ENCODE peak calls at places on chromosomes 7 and 10, in eight cellular contexts. H, I, N, L, V, U, M and P are unnamed samples. For H3K4me1, the result is how much of the 10 kb centered on the place peaks cover.

GRCh38 chr10:131196176-131196885 is 115.2 kb downstream of the TCERG1L start:
- DNase-seq in H (no peak), I (no peak), N (no peak), L (no peak), V (no peak), U (no peak), M (no peak), P (no peak)

GRCh38 chr7:139702313-139702731 is 75.5 kb downstream of the HIPK2 start:
- DNase-seq in H (no peak), I (no peak), N (no peak), L (no peak), V (no peak), U (no peak), M (no peak), P (no peak)

GRCh38 chr10:100065084-100065660 is 16.5 kb downstream of the CPN1 start:
- DNase-seq in H (no peak), I (no peak), N (no peak), L (no peak), V (no peak), U (no peak), M (no peak), P (no peak)

GRCh38 chr10:48568546-48568945 is 36.3 kb downstream of the ARHGAP22 start:
- DNase-seq in H (no peak), I (no peak), N (no peak), L (no peak), V (no peak), U (no peak), M (no peak), P (no peak)

GRCh38 chr10:74332398-74332797 is 181.4 kb downstream of the ADK start:
- DNase-seq in H (no peak), I (no peak), N (no peak), L (no peak), V (no peak), U (peak), M (no peak), P (no peak)

GRCh38 chr10:124048371-124049290 is 44.8 kb downstream of the CHST15 start:
- DNase-seq in H (no peak), I (no peak), N (no peak), L (no peak), V (peak), U (no peak), M (no peak), P (no peak)

GRCh38 chr10:102505462-102506115 is 1.8 kb downstream of the SUFU start:
- DNase-seq in H (no peak), I (no peak), N (no peak), L (no peak), V (no peak), U (no peak), M (no peak), P (no peak)

GRCh38 chr7:124783271-124783670 is 17.7 kb upstream of the GPR37 start:
- DNase-seq in H (no peak), I (no peak), N (no peak), L (no peak), V (no peak), U (no peak), M (no peak), P (no peak)

GRCh38 chr10:3806603-3807002 is 21.6 kb upstream of the KLF6 start:
- DNase-seq in H (no peak), I (no peak), N (peak), L (no peak), V (no peak), U (peak), M (peak), P (no peak)

GRCh38 chr10:98326621-98327027 is 58.6 kb upstream of the LOXL4 start:
- DNase-seq in H (no peak), I (no peak), N (no peak), L (no peak), V (no peak), U (no peak), M (no peak), P (no peak)

GRCh38 chr7:38339953-38340819 is 66.8 kb upstream of the TARP start:
- DNase-seq in H (no peak), I (no peak), N (no peak), L (no peak), V (no peak), U (no peak), M (no peak), P (no peak)
- H3K4me1 ChIP-seq in H (under half), I (under half), N (under half), L (under half), V (under half), U (under half), M (under half), P (under half)

GRCh38 chr10:22700489-22700888 is 13.9 kb downstream of the PIP4K2A start:
- DNase-seq in H (no peak), I (no peak), N (no peak), L (no peak), V (no peak), U (no peak), M (no peak), P (no peak)
- H3K27ac ChIP-seq in H (no peak), I (no peak), N (no peak), L (peak), V (no peak), U (no peak), M (no peak), P (no peak)

GRCh38 chr10:22003964-22004281 is 393 bp upstream of the DNAJC1 start:
- DNase-seq in H (no peak), I (no peak), N (no peak), L (no peak), V (no peak), U (no peak), M (no peak), P (no peak)
- H3K4me3 ChIP-seq in H (peak), I (peak), N (peak), L (peak), V (peak), U (peak), M (peak), P (peak)

DNA sequence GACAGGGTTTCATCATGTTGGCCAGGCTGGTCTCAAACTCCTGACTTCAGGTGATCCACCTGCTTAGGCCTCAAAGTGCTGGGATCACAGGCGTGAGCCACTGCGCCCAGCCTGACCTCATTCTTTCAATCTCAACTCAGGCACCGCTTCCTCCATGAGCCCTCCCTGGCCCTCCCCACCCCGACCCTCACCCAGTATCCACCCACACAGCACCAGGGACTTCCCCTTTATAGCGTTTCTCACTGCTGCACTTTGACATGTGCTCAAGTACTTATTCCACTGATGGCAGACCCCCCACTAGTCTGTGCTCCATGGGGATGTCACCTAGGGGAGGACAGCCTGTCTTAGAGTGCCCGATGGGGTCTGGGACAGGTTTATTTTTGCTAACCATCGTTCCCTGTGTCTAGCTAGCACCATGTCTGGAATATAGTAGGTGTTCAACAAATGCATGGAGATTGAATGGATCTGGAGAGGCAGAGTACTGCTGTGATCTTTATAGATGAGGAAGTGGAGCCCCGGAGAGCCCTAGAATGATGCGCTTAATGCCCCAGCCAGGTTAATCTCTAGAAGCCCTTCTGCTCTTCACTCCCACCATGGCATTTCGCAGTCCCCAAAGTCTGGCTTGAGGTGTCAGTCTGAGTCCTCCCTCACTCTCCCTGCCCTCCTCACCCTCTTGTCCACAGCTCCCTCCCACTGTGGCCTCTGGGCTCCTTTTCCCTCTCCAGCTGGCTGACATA is 258.8 kb downstream of the RPS24 start:
- DNase-seq in H (no peak), I (no peak), N (no peak), L (no peak), V (no peak), U (no peak), M (no peak), P (no peak)
- H3K4me1 ChIP-seq in H (under half), I (under half), N (under half), L (under half), V (under half), U (under half), M (under half), P (under half)

GRCh38 chr10:77715081-77715480 is 77.5 kb upstream of the KCNMA1 start:
- DNase-seq in H (no peak), I (no peak), N (no peak), L (no peak), V (no peak), U (no peak), M (no peak), P (no peak)

GRCh38 chr10:77718957-77719356 is 81.3 kb upstream of the KCNMA1 start:
- DNase-seq in H (no peak), I (no peak), N (no peak), L (no peak), V (no peak), U (no peak), M (no peak), P (no peak)

GRCh38 chr10:77713506-77714280 is 76.1 kb upstream of the KCNMA1 start:
- DNase-seq in H (no peak), I (no peak), N (no peak), L (no peak), V (no peak), U (peak), M (no peak), P (no peak)

GRCh38 chr10:77715536-77715935 is 77.9 kb upstream of the KCNMA1 start:
- DNase-seq in H (no peak), I (no peak), N (no peak), L (no peak), V (no peak), U (no peak), M (no peak), P (no peak)

GRCh38 chr10:77716943-77717735 is 79.5 kb upstream of the KCNMA1 start:
- DNase-seq in H (no peak), I (no peak), N (no peak), L (no peak), V (no peak), U (peak), M (no peak), P (no peak)
- H3K27ac ChIP-seq in H (no peak), I (no peak), N (no peak), L (no peak), V (no peak), U (no peak), M (no peak), P (no peak)